ENCODE peak calls at places on chromosomes 16 and 17, in eight cellular contexts. M is transverse colon; P is NCI-H1436; I is T47D; W is CD8-positive, alpha-beta memory T cell; Z is stimulated activated CD8-positive, alpha-beta memory T cell treated with anti-CD3 and anti-CD28 coated beads, Interleukin-2, amount 100 ng/mL, for 1 hour; G is astrocyte of the spinal cord; T is T-helper 9 cell. F is an unnamed sample.

GRCh38 chr17:64269687-64270649 is 6.9 kb upstream of the TEX2 start:
- DNase-seq in M (no peak), P (no peak), I (no peak), W (no peak), Z (no peak), G (no peak), T (no peak), F (no peak)

GRCh38 chr16:31441956-31442355 is 633 bp downstream of the ZNF843 start:
- DNase-seq in M (no peak), P (no peak), I (no peak), W (no peak), Z (no peak), G (no peak), T (no peak), F (no peak)

GRCh38 chr16:77679336-77679735 is 43.0 kb upstream of the NUDT7 start:
- DNase-seq in M (no peak), P (no peak), I (no peak), W (no peak), Z (no peak), G (no peak), T (no peak), F (no peak)

GRCh38 chr16:79191933-79192332 is 408.6 kb downstream of the MAF start:
- DNase-seq in M (no peak), P (no peak), I (no peak), W (no peak), Z (no peak), G (no peak), T (no peak), F (no peak)

GRCh38 chr16:27431773-27432599 is 30.0 kb downstream of the IL21R start:
- DNase-seq in M (no peak), P (no peak), I (no peak), W (no peak), Z (no peak), G (no peak), T (no peak), F (no peak)

GRCh38 chr17:77214743-77215142 is 74.0 kb downstream of the SEC14L1 start:
- DNase-seq in M (peak), P (no peak), I (peak), W (no peak), Z (no peak), G (peak), T (no peak), F (no peak)

GRCh38 chr17:49640556-49640955 is 37.3 kb downstream of the SPOP start:
- DNase-seq in M (no peak), P (no peak), I (no peak), W (no peak), Z (no peak), G (no peak), T (no peak), F (no peak)

GRCh38 chr16:9122342-9122741 is 30.9 kb downstream of the HAPSTR1 start:
- DNase-seq in M (no peak), P (no peak), I (no peak), W (no peak), Z (no peak), G (no peak), T (no peak), F (no peak)

GRCh38 chr16:58384437-58385055 is 7.7 kb upstream of the GINS3 start:
- DNase-seq in M (no peak), P (no peak), I (no peak), W (no peak), Z (no peak), G (no peak), T (no peak), F (no peak)

GRCh38 chr16:58031016-58031800 is 5.7 kb downstream of the MMP15 start:
- DNase-seq in M (no peak), P (no peak), I (no peak), W (no peak), Z (no peak), G (no peak), T (no peak), F (no peak)

GRCh38 chr17:62819511-62820221 is 11.6 kb upstream of the MARCHF10 start:
- DNase-seq in M (peak), P (no peak), I (peak), W (no peak), Z (no peak), G (peak), T (no peak), F (peak)

GRCh38 chr17:29145289-29146058 is 34.7 kb downstream of the MYO18A start:
- DNase-seq in M (peak), P (peak), I (peak), W (peak), Z (no peak), G (peak), T (peak), F (peak)

GRCh38 chr17:16991349-16992009 is 19.6 kb upstream of the TNFRSF13B start:
- DNase-seq in M (peak), P (peak), I (peak), W (peak), Z (peak), G (peak), T (peak), F (no peak)

GRCh38 chr16:69073181-69073669 is 32.2 kb upstream of the HAS3 start:
- DNase-seq in M (no peak), P (no peak), I (no peak), W (no peak), Z (no peak), G (peak), T (no peak), F (no peak)

GRCh38 chr17:909642-910323 is 69.8 kb downstream of the NXN start:
- DNase-seq in M (no peak), P (no peak), I (no peak), W (no peak), Z (no peak), G (peak), T (no peak), F (no peak)

GRCh38 chr16:53952215-53953208 is 248.6 kb downstream of the FTO start:
- DNase-seq in M (no peak), P (no peak), I (no peak), W (peak), Z (no peak), G (peak), T (no peak), F (no peak)

GRCh38 chr17:39751016-39751543 is 13.3 kb downstream of the GRB7 start:
- DNase-seq in M (peak), P (no peak), I (no peak), W (no peak), Z (no peak), G (no peak), T (no peak), F (no peak)

GRCh38 chr16:16185095-16185494 is 38.2 kb downstream of the ABCC6 start:
- DNase-seq in M (no peak), P (no peak), I (no peak), W (no peak), Z (no peak), G (no peak), T (no peak), F (no peak)